ENCODE peak calls at places on chromosomes 16 and 17, in four cellular contexts. One of them, this sample, is unnamed.

GRCh38 chr17:2982854-2983636 is 80.4 kb downstream of the OR1D5 start:
- DNase-seq in erythroblast: no peak
- DNase-seq in ovary: peak
- DNase-seq in Peyer's patch: peak
- DNase-seq in this sample: peak

GRCh38 chr17:27657620-27658019 is 26.6 kb downstream of the LGALS9 start:
- DNase-seq in Peyer's patch: no peak
- DNase-seq in erythroblast: peak
- DNase-seq in ovary: no peak
- DNase-seq in this sample: no peak

GRCh38 chr17:74042241-74042640 is 161.2 kb upstream of the RPL38 start:
- DNase-seq in Peyer's patch: no peak
- DNase-seq in erythroblast: no peak
- DNase-seq in ovary: no peak
- DNase-seq in this sample: no peak

GRCh38 chr16:80250376-80250775 is 290.4 kb upstream of the DYNLRB2 start:
- DNase-seq in ovary: no peak
- DNase-seq in erythroblast: no peak
- DNase-seq in Peyer's patch: no peak
- DNase-seq in this sample: no peak

GRCh38 chr17:27968206-27968732 is 74.2 kb upstream of the NLK start:
- DNase-seq in Peyer's patch: no peak
- DNase-seq in ovary: no peak
- DNase-seq in erythroblast: peak
- DNase-seq in this sample: no peak

GRCh38 chr17:32976131-32976530 is 15.5 kb upstream of the SPACA3 start:
- DNase-seq in erythroblast: no peak
- DNase-seq in ovary: no peak
- DNase-seq in Peyer's patch: no peak
- DNase-seq in this sample: no peak

GRCh38 chr17:82845163-82845807 is 5.5 kb upstream of the ZNF750 start:
- DNase-seq in ovary: no peak
- DNase-seq in erythroblast: no peak
- DNase-seq in Peyer's patch: no peak
- DNase-seq in this sample: no peak

GRCh38 chr17:30344283-30345088 is 10.6 kb upstream of the TMIGD1 start:
- DNase-seq in erythroblast: no peak
- DNase-seq in ovary: peak
- DNase-seq in Peyer's patch: peak
- DNase-seq in this sample: no peak

GRCh38 chr16:8905168-8905762 is 23.1 kb downstream of the LITAFD start:
- DNase-seq in ovary: no peak
- DNase-seq in erythroblast: peak
- DNase-seq in Peyer's patch: no peak
- DNase-seq in this sample: no peak

GRCh38 chr17:55842405-55843158 is 91.7 kb downstream of the PCTP start:
- DNase-seq in ovary: no peak
- DNase-seq in erythroblast: no peak
- DNase-seq in Peyer's patch: no peak
- DNase-seq in this sample: no peak

GRCh38 chr17:31072186-31072585 is 22.6 kb upstream of the NF1 start:
- DNase-seq in Peyer's patch: no peak
- DNase-seq in ovary: no peak
- DNase-seq in erythroblast: no peak
- DNase-seq in this sample: no peak

DNA sequence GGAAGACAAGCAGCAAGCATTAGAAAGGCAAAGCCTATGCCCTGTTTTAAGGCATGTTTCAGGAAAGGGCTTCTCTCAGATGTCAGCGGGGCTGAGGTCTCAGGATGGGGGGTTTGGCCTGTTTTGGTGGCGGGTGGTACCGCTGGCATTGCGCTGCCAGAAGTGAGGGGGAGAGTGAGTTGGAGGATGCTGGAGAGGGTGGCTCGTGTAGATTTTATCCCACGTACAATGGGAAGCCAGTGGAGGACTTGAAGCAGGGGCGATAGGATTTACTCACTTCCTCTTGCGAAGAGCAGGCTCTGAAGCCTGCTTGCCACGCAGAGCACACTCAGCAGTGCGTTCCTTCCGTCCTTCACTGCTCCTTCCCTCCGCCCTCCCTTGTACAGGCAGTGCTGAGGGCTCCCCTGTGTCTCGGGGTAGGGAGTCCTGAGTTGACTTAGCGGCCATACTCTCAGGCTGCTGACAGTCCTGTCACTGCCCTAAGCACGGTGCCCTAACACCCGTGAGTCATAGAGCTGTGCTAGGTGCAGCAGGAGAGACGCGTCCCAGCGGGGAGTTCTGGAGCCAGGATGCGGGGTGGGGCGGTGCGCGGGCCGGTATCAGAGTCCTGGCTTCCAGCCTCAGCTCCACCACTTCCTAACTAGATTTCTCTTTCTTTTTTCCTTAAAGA is 113.1 kb downstream of the SNX29 start:
- DNase-seq in ovary: peak
- DNase-seq in erythroblast: no peak
- DNase-seq in Peyer's patch: peak
- DNase-seq in this sample: no peak
- TF ChIP-seq POLR2A in ovary: no peak
- TF ChIP-seq POLR2A in erythroblast: no peak
- TF ChIP-seq POLR2A in Peyer's patch: no peak
- TF ChIP-seq POLR2A in this sample: no peak

GRCh38 chr16:4800290-4801041 is 2.0 kb downstream of the ROGDI start:
- DNase-seq in erythroblast: peak
- DNase-seq in ovary: peak
- DNase-seq in Peyer's patch: peak
- DNase-seq in this sample: no peak

GRCh38 chr16:4801962-4802658 is at the start of gene ROGDI:
- DNase-seq in Peyer's patch: peak
- DNase-seq in erythroblast: peak
- DNase-seq in ovary: peak
- DNase-seq in this sample: peak

GRCh38 chr16:4801051-4801961 is 1.1 kb downstream of the ROGDI start:
- DNase-seq in erythroblast: peak
- DNase-seq in Peyer's patch: no peak
- DNase-seq in ovary: peak
- DNase-seq in this sample: no peak

GRCh38 chr16:4803479-4804243 is 1.2 kb upstream of the ROGDI start:
- DNase-seq in ovary: no peak
- DNase-seq in erythroblast: peak
- DNase-seq in Peyer's patch: no peak
- DNase-seq in this sample: no peak

GRCh38 chr16:4802659-4803287 is 340 bp upstream of the ROGDI start:
- DNase-seq in ovary: peak
- DNase-seq in Peyer's patch: peak
- DNase-seq in erythroblast: peak
- DNase-seq in this sample: peak
- TF ChIP-seq POLR2A in ovary: no peak
- TF ChIP-seq POLR2A in Peyer's patch: no peak
- TF ChIP-seq POLR2A in erythroblast: peak
- TF ChIP-seq POLR2A in this sample: peak

DNA sequence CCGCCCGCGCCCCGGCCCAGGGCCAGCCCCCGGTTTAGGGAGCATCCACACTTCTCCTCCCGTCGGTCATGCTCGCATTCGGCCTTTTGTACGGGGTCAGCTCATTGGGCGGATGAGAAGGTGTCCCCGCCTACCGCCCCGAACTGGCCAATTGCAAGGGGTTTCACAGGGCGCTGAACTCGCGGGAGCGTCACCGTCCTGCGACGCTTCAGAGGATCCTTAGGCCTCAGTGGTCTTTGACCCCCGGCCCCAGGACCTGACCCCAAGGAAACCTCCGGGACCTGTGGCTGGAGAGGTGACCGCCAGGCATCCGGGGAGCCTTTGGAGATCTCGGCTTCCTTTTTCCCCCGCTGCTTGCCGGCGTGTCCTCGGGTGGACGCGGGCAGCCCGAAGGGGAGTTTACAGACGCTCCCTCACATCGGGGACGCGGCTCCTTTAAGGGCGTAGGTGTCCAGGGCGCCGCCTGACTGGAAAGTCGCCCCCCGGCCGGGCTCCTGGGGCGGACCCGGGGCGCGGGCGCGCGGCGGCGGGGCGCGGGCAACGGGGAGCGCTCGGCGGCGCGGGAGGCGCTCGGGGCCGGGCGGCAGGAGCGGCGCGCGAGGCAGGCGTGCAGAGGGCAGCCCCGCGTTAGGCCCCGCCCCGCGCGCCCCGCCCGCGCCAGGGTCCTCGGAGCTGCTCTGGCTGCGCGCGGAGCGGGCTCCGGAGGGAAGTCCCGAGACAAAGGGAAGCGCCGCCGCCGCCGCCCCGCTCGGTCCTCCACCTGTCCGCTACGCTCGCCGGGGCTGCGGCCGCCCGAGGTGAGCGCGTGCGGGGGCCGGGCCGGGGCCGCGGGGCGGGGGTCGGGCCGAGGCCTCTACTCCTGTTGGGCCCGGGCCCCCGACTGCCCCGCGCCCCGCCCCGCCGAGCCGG is at the start of gene UBE2I:
- DNase-seq in Peyer's patch: peak
- DNase-seq in ovary: peak
- DNase-seq in erythroblast: peak
- DNase-seq in this sample: peak
- TF ChIP-seq POLR2A in Peyer's patch: peak
- TF ChIP-seq POLR2A in ovary: peak
- TF ChIP-seq POLR2A in erythroblast: no peak
- TF ChIP-seq POLR2A in this sample: peak

GRCh38 chr16:63217011-63217410 is 1180.8 kb upstream of the CDH8 start:
- DNase-seq in Peyer's patch: no peak
- DNase-seq in erythroblast: no peak
- DNase-seq in ovary: no peak
- DNase-seq in this sample: no peak
- TF ChIP-seq POLR2A in Peyer's patch: no peak
- TF ChIP-seq POLR2A in erythroblast: no peak
- TF ChIP-seq POLR2A in ovary: no peak
- TF ChIP-seq POLR2A in this sample: no peak

DNA sequence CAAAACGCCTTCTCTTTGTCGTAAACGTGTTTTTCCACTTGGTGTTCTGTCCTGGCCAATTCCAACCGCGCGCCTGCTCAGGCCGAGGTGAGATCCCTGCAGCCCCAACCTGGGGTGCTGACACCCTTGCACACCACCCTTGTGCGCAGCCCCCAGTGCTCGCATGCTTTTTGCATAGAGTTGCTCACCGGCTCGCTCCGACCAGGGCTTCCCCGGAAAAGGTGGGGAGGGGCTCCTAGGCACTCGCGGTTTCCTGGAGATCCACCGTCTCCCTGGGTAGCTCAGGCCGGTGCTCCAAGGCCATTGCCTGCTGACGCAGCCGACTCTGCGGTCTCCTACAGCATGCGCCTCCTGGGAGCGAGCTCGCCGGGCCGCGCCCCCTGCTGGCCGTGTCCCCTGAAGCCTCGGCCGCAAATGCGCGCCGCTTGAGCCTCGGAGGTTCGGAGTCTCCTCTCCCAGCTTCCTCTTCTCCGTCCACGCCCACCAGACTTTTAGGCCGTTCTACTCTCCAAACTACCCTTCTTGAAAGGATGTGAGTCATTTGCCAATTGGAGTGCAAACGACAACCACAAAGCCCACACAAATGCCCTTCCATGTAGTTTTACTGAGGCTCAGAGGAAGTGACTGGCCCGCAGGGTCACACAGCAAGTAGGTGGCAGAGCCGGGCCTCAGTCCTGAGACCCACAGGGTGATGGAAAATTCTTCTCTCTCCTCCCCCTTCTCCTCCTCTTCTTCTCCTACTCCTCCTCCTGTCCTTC is 7.2 kb upstream of the PDP2 start:
- DNase-seq in erythroblast: peak
- DNase-seq in Peyer's patch: peak
- DNase-seq in ovary: peak
- DNase-seq in this sample: peak
- TF ChIP-seq POLR2A in erythroblast: no peak
- TF ChIP-seq POLR2A in Peyer's patch: no peak
- TF ChIP-seq POLR2A in ovary: no peak
- TF ChIP-seq POLR2A in this sample: no peak

GRCh38 chr16:81908466-81909230 is 102.6 kb downstream of the SDR42E1 start:
- DNase-seq in erythroblast: no peak
- DNase-seq in ovary: no peak
- DNase-seq in Peyer's patch: peak
- DNase-seq in this sample: no peak
- TF ChIP-seq POLR2A in erythroblast: no peak
- TF ChIP-seq POLR2A in ovary: no peak
- TF ChIP-seq POLR2A in Peyer's patch: no peak
- TF ChIP-seq POLR2A in this sample: no peak

DNA sequence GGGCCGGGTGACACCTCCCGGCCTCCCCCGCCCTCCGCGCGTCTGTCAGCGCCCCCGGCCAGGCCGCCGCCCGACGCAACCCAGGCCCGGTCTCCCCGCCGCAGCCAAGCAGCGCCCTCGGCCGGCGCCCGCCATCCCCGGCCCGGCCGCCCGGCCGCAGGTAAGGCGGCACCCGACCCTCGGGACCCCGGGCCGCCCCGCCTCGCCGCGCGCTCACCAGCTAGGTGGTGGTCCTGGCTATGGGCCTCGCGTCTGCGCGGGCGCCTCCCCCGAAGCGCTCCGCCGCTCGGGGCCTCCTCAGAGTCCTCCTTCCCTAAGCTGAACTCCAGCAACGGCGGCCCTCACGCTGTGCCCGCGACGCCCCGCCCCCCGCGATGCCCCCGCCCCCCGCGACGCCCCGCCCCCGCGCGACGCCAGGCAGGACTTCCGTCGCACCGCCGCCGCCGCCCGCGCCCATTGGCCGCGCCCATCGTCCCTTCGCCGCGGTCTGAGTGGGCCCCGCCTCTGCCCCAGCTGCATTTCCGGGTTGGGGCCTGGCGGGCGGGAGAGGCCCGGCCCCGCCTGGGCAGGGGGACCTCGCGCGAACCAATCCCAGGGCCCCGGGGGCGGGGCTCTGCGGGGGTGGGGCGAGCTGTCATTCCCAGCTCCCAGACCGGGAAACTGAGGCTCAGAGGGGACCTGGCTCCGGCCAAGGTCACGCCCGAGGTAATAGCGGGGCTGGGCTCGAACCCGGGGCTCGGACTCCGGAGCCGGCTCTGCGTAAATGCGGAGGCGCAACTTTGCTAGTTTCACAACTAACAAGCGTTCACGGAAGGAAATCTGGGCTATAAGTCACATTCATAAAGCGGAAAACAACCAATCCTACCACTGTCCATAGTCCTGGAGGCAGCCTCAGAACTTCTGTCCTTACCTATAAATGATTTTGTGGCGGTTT is 9.0 kb upstream of the KCTD5 start:
- DNase-seq in erythroblast: peak
- DNase-seq in Peyer's patch: peak
- DNase-seq in ovary: peak
- DNase-seq in this sample: peak
- TF ChIP-seq POLR2A in erythroblast: peak
- TF ChIP-seq POLR2A in Peyer's patch: peak
- TF ChIP-seq POLR2A in ovary: peak
- TF ChIP-seq POLR2A in this sample: peak